ENCODE peak calls at places on chromosomes 6 and 20, in eight cellular contexts. One of them, this sample, is unnamed.

GRCh38 chr20:3753098-3753497 is 14.5 kb downstream of the ADISSP start:
- DNase-seq in A549: peak; percentile 85
- DNase-seq in BJ: no peak
- DNase-seq in cardiac muscle cell: peak; percentile 68
- DNase-seq in fibroblast of pulmonary artery: peak; percentile 86
- DNase-seq in PC-3: peak; percentile 68
- DNase-seq in fibroblast of lung: peak; percentile 49
- DNase-seq in HepG2: peak; percentile 71
- DNase-seq in this sample: peak; percentile 55

GRCh38 chr20:50110141-50111047 is 2.6 kb downstream of the UBE2V1 start:
- DNase-seq in A549: peak; percentile 31
- DNase-seq in BJ: peak; percentile 33
- DNase-seq in cardiac muscle cell: no peak
- DNase-seq in fibroblast of pulmonary artery: peak; percentile 46
- DNase-seq in PC-3: peak; percentile 91
- DNase-seq in fibroblast of lung: peak; percentile 79
- DNase-seq in HepG2: peak; percentile 45
- DNase-seq in this sample: peak; percentile 35

GRCh38 chr6:112571886-112572285 is 224.8 kb downstream of the RFPL4B start:
- DNase-seq in A549: no peak
- DNase-seq in BJ: peak; percentile 55
- DNase-seq in cardiac muscle cell: no peak
- DNase-seq in fibroblast of pulmonary artery: peak; percentile 22
- DNase-seq in PC-3: peak; percentile 24
- DNase-seq in fibroblast of lung: peak; percentile 97
- DNase-seq in HepG2: no peak
- DNase-seq in this sample: peak; percentile 89

GRCh38 chr6:3351105-3351676 is 92.4 kb downstream of the PSMG4 start:
- DNase-seq in A549: no peak
- DNase-seq in BJ: no peak
- DNase-seq in cardiac muscle cell: peak; percentile 30
- DNase-seq in fibroblast of pulmonary artery: no peak
- DNase-seq in PC-3: no peak
- DNase-seq in fibroblast of lung: peak; percentile 60
- DNase-seq in HepG2: no peak
- DNase-seq in this sample: no peak

GRCh38 chr6:14317616-14318015 is 200.0 kb downstream of the CD83 start:
- DNase-seq in A549: no peak
- DNase-seq in BJ: no peak
- DNase-seq in cardiac muscle cell: no peak
- DNase-seq in fibroblast of pulmonary artery: no peak
- DNase-seq in PC-3: no peak
- DNase-seq in fibroblast of lung: no peak
- DNase-seq in HepG2: no peak
- DNase-seq in this sample: no peak

GRCh38 chr20:43477193-43477592 is 19.5 kb downstream of the SRSF6 start:
- DNase-seq in A549: no peak
- DNase-seq in BJ: no peak
- DNase-seq in cardiac muscle cell: no peak
- DNase-seq in fibroblast of pulmonary artery: no peak
- DNase-seq in PC-3: no peak
- DNase-seq in fibroblast of lung: no peak
- DNase-seq in HepG2: no peak
- DNase-seq in this sample: no peak

GRCh38 chr6:73704260-73704659 is 8.3 kb downstream of the CD109 start:
- DNase-seq in A549: peak; percentile 83
- DNase-seq in BJ: peak; percentile 97
- DNase-seq in cardiac muscle cell: no peak
- DNase-seq in fibroblast of pulmonary artery: peak; percentile 77
- DNase-seq in PC-3: peak; percentile 92
- DNase-seq in fibroblast of lung: peak; percentile 99
- DNase-seq in HepG2: peak; percentile 77
- DNase-seq in this sample: peak; percentile 92

GRCh38 chr6:13696226-13696625 is 15.4 kb downstream of the RANBP9 start:
- DNase-seq in A549: no peak
- DNase-seq in BJ: peak; percentile 80
- DNase-seq in cardiac muscle cell: no peak
- DNase-seq in fibroblast of pulmonary artery: peak; percentile 42
- DNase-seq in PC-3: peak; percentile 35
- DNase-seq in fibroblast of lung: peak; percentile 89
- DNase-seq in HepG2: no peak
- DNase-seq in this sample: no peak

GRCh38 chr6:163320804-163321203 is 93.7 kb upstream of the QKI start:
- DNase-seq in A549: no peak
- DNase-seq in BJ: no peak
- DNase-seq in cardiac muscle cell: no peak
- DNase-seq in fibroblast of pulmonary artery: no peak
- DNase-seq in PC-3: no peak
- DNase-seq in fibroblast of lung: no peak
- DNase-seq in HepG2: no peak
- DNase-seq in this sample: no peak

GRCh38 chr6:119179062-119179461 is 100.6 kb upstream of the FAM184A start:
- DNase-seq in A549: no peak
- DNase-seq in BJ: no peak
- DNase-seq in cardiac muscle cell: no peak
- DNase-seq in fibroblast of pulmonary artery: no peak
- DNase-seq in PC-3: no peak
- DNase-seq in fibroblast of lung: no peak
- DNase-seq in HepG2: no peak
- DNase-seq in this sample: no peak

GRCh38 chr6:47145212-47145611 is 103.1 kb upstream of the ADGRF1 start:
- DNase-seq in A549: no peak
- DNase-seq in BJ: no peak
- DNase-seq in cardiac muscle cell: no peak
- DNase-seq in fibroblast of pulmonary artery: peak; percentile 62
- DNase-seq in PC-3: no peak
- DNase-seq in fibroblast of lung: peak; percentile 58
- DNase-seq in HepG2: no peak
- DNase-seq in this sample: no peak

GRCh38 chr6:70819715-70820114 is 137.1 kb downstream of the B3GAT2 start:
- DNase-seq in A549: no peak
- DNase-seq in BJ: no peak
- DNase-seq in cardiac muscle cell: no peak
- DNase-seq in fibroblast of pulmonary artery: peak; percentile 18
- DNase-seq in PC-3: no peak
- DNase-seq in fibroblast of lung: no peak
- DNase-seq in HepG2: no peak
- DNase-seq in this sample: no peak

GRCh38 chr6:115643762-115644161 is 416.9 kb downstream of the FRK start:
- DNase-seq in A549: peak; percentile 19
- DNase-seq in BJ: no peak
- DNase-seq in cardiac muscle cell: no peak
- DNase-seq in fibroblast of pulmonary artery: peak; percentile 36
- DNase-seq in PC-3: peak; percentile 66
- DNase-seq in fibroblast of lung: peak; percentile 70
- DNase-seq in HepG2: peak; percentile 35
- DNase-seq in this sample: peak; percentile 18

GRCh38 chr6:5671162-5671561 is 335.6 kb downstream of the NRN1 start:
- DNase-seq in A549: no peak
- DNase-seq in BJ: no peak
- DNase-seq in cardiac muscle cell: no peak
- DNase-seq in fibroblast of pulmonary artery: peak; percentile 85
- DNase-seq in PC-3: no peak
- DNase-seq in fibroblast of lung: peak; percentile 67
- DNase-seq in HepG2: peak; percentile 28
- DNase-seq in this sample: no peak

DNA sequence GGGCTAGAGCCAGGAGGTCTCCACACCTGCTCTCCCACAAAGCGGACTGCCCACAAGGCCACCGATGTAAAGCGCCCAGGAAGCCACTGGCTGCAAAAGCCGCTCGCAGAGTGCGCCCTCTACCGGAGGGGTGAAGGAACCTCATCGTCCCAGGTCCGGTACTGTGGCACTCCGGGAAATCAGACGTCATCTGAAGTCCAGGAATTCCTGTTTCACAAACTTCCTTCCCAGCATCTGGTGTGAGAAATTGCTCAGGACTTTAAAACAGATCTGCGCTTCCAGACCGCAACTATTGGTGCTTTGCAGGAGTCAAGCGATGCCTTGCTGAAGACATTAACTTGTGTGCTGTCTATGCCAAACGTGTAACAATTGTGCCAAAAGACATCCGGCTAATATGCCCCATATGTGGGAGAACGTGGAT is 115.1 kb upstream of the ARID1B start:
- DNase-seq in A549: peak; percentile 80
- DNase-seq in BJ: peak; percentile 71
- DNase-seq in cardiac muscle cell: no peak
- DNase-seq in fibroblast of pulmonary artery: no peak
- DNase-seq in PC-3: peak; percentile 84
- DNase-seq in fibroblast of lung: no peak
- DNase-seq in HepG2: peak; percentile 50
- DNase-seq in this sample: no peak
- TF ChIP-seq CTCF in A549: peak; percentile 72
- TF ChIP-seq CTCF in BJ: peak; percentile 73
- TF ChIP-seq CTCF in cardiac muscle cell: peak; percentile 24
- TF ChIP-seq CTCF in fibroblast of pulmonary artery: peak; percentile 16
- TF ChIP-seq CTCF in PC-3: peak; percentile 87
- TF ChIP-seq CTCF in fibroblast of lung: peak; percentile 24
- TF ChIP-seq CTCF in HepG2: peak; percentile 82
- TF ChIP-seq CTCF in this sample: peak; percentile 15

GRCh38 chr20:32206383-32207210 is 946 bp downstream of the PLAGL2 start:
- DNase-seq in A549: no peak
- DNase-seq in BJ: no peak
- DNase-seq in cardiac muscle cell: no peak
- DNase-seq in fibroblast of pulmonary artery: no peak
- DNase-seq in PC-3: no peak
- DNase-seq in fibroblast of lung: no peak
- DNase-seq in HepG2: no peak
- DNase-seq in this sample: no peak

GRCh38 chr20:32207211-32207625 is 325 bp downstream of the PLAGL2 start:
- DNase-seq in A549: no peak
- DNase-seq in BJ: no peak
- DNase-seq in cardiac muscle cell: no peak
- DNase-seq in fibroblast of pulmonary artery: no peak
- DNase-seq in PC-3: no peak
- DNase-seq in fibroblast of lung: no peak
- DNase-seq in HepG2: no peak
- DNase-seq in this sample: no peak

GRCh38 chr20:32207626-32208498 is at the start of the genes PLAGL2 and POFUT1:
- DNase-seq in A549: peak; percentile 85
- DNase-seq in BJ: peak; percentile 21
- DNase-seq in cardiac muscle cell: peak; percentile 95
- DNase-seq in fibroblast of pulmonary artery: peak; percentile 86
- DNase-seq in PC-3: peak; percentile 92
- DNase-seq in fibroblast of lung: peak; percentile 80
- DNase-seq in HepG2: peak; percentile 82
- DNase-seq in this sample: peak; percentile 35

GRCh38 chr20:32208499-32209154 is 947 bp downstream of the POFUT1 start:
- DNase-seq in A549: no peak
- DNase-seq in BJ: no peak
- DNase-seq in cardiac muscle cell: no peak
- DNase-seq in fibroblast of pulmonary artery: no peak
- DNase-seq in PC-3: no peak
- DNase-seq in fibroblast of lung: no peak
- DNase-seq in HepG2: no peak
- DNase-seq in this sample: no peak

DNA sequence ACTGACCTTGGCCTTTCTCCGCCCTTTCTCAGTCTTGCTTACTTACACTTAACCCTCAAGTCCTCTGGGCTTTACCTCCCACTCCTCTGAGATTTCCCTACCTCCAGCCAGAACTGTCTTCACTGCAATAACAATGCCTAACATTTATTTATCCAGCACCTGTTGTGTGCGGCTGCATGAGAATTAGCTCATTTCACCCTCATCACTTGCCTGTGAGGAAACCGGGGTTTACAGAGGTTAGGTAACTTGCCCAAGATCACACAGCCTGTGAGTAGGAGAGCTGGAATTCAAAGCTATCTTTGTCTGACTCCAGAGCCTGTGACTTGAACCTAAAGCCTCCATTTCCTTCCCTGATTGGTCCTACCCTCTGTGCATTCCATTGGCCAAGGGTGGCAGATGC is 2.5 kb downstream of the POFUT1 start:
- DNase-seq in A549: no peak
- DNase-seq in BJ: no peak
- DNase-seq in cardiac muscle cell: no peak
- DNase-seq in fibroblast of pulmonary artery: no peak
- DNase-seq in PC-3: no peak
- DNase-seq in fibroblast of lung: no peak
- DNase-seq in HepG2: no peak
- DNase-seq in this sample: no peak
- H3K4me3 ChIP-seq in A549: no peak overlapping the region
- H3K4me3 ChIP-seq in BJ: no peak overlapping the region
- H3K4me3 ChIP-seq in cardiac muscle cell: no peak overlapping the region
- H3K4me3 ChIP-seq in fibroblast of pulmonary artery: no peak overlapping the region
- H3K4me3 ChIP-seq in PC-3: no peak overlapping the region
- H3K4me3 ChIP-seq in fibroblast of lung: no peak overlapping the region
- H3K4me3 ChIP-seq in HepG2: no peak overlapping the region
- H3K4me3 ChIP-seq in this sample: no peak overlapping the region

DNA sequence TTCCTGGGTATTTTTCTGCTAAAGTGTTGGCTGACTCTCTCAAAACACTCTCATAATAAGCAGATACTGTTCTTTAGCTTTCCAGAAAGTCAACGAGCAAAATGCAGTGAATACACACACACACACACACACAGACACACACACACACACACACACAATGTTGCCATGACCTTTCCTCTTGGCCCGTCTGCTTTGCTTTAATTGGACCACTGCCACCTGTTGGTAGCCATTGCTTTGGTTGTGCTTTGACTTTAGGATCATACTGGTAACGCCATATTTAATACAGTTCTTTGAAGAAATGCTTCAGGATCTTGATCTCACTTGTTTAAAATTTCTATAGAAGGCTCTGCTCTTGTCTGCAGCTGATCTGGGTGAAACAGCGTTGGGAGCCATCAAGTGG is 4.4 kb downstream of the FIG4 start:
- DNase-seq in A549: peak; percentile 24
- DNase-seq in BJ: no peak
- DNase-seq in cardiac muscle cell: no peak
- DNase-seq in fibroblast of pulmonary artery: peak; percentile 25
- DNase-seq in PC-3: peak; percentile 16
- DNase-seq in fibroblast of lung: no peak
- DNase-seq in HepG2: peak; percentile 41
- DNase-seq in this sample: no peak
- TF ChIP-seq CTCF in A549: no peak
- TF ChIP-seq CTCF in BJ: no peak
- TF ChIP-seq CTCF in cardiac muscle cell: no peak
- TF ChIP-seq CTCF in fibroblast of pulmonary artery: peak; percentile 8
- TF ChIP-seq CTCF in PC-3: peak; percentile 44
- TF ChIP-seq CTCF in fibroblast of lung: no peak
- TF ChIP-seq CTCF in HepG2: peak; percentile 56
- TF ChIP-seq CTCF in this sample: no peak

DNA sequence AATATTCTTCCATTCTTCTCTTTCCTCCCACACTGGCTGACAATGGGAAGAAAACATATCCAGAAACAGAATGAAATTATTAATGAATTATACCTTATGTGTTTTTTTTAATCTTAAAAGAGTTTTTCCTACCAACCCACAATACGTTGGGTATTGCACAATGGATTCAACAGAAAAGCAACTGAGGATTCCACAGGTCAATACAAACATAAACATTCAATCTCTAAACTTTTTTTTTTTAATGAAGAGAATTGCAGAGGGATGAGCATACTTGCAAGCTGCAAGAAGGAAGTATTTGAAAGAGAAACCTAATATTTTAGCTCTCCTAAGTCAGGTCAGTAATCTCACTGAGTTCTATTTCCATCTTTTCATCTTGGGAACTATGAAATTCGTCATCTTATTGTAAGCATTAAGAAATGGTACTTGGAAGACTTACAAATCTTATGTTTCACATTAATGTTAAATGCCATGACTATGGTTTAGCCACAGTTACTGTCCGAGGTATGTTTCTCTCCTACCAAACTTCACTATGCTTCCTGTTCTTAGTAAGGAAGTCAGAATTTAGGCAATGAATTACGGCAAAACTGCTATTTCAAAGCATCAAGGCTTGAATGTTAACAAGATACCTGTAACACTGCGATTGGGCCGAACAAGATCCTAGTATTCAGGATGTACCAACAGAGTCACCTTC is 100.8 kb downstream of the HIVEP2 start:
- DNase-seq in A549: no peak
- DNase-seq in BJ: no peak
- DNase-seq in cardiac muscle cell: no peak
- DNase-seq in fibroblast of pulmonary artery: no peak
- DNase-seq in PC-3: peak; percentile 46
- DNase-seq in fibroblast of lung: peak; percentile 53
- DNase-seq in HepG2: no peak
- DNase-seq in this sample: peak; percentile 64
- H3K4me3 ChIP-seq in A549: no peak overlapping the region
- H3K4me3 ChIP-seq in BJ: no peak overlapping the region
- H3K4me3 ChIP-seq in cardiac muscle cell: no peak overlapping the region
- H3K4me3 ChIP-seq in fibroblast of pulmonary artery: no peak overlapping the region
- H3K4me3 ChIP-seq in PC-3: peak overlapping the region; percentile 64
- H3K4me3 ChIP-seq in fibroblast of lung: peak overlapping the region; percentile 17
- H3K4me3 ChIP-seq in HepG2: no peak overlapping the region
- H3K4me3 ChIP-seq in this sample: no peak overlapping the region

This sample was measured in astrocyte of the cerebellum.